ENCODE peak calls at places on chromosome 9, in nine cellular contexts. One of them, this sample, is unnamed.
A peak's percentile ranks its signal among the peaks of the same experiment; 100 is the strongest.

GRCh38 chr9:89790542-89791109 is 185.8 kb downstream of the GADD45G start:
- DNase-seq in CD8-positive, alpha-beta T cell: no peak
- DNase-seq in left lung: no peak
- DNase-seq in GM23248: no peak
- DNase-seq in astrocyte: no peak
- DNase-seq in cardiac muscle cell: no peak
- DNase-seq in PC-9: no peak
- DNase-seq in CD8-positive, alpha-beta memory T cell: no peak
- DNase-seq in stomach: no peak
- DNase-seq in this sample: no peak

GRCh38 chr9:6356904-6357303 is 28.7 kb downstream of the TPD52L3 start:
- DNase-seq in stomach: no peak
- DNase-seq in CD8-positive, alpha-beta memory T cell: no peak
- DNase-seq in PC-9: no peak
- DNase-seq in cardiac muscle cell: no peak
- DNase-seq in astrocyte: no peak
- DNase-seq in GM23248: peak; percentile 30
- DNase-seq in left lung: no peak
- DNase-seq in CD8-positive, alpha-beta T cell: no peak
- DNase-seq in this sample: no peak

GRCh38 chr9:91162311-91162710 is 199.4 kb downstream of the AUH start:
- DNase-seq in astrocyte: peak; percentile 26
- DNase-seq in cardiac muscle cell: no peak
- DNase-seq in GM23248: peak; percentile 43
- DNase-seq in CD8-positive, alpha-beta memory T cell: no peak
- DNase-seq in left lung: no peak
- DNase-seq in stomach: no peak
- DNase-seq in PC-9: no peak
- DNase-seq in CD8-positive, alpha-beta T cell: no peak
- DNase-seq in this sample: peak; percentile 53

GRCh38 chr9:91495450-91495849 is 71.8 kb upstream of the NFIL3 start:
- DNase-seq in stomach: no peak
- DNase-seq in CD8-positive, alpha-beta memory T cell: no peak
- DNase-seq in astrocyte: peak; percentile 99
- DNase-seq in CD8-positive, alpha-beta T cell: no peak
- DNase-seq in GM23248: peak; percentile 97
- DNase-seq in PC-9: peak; percentile 21
- DNase-seq in cardiac muscle cell: no peak
- DNase-seq in left lung: no peak
- DNase-seq in this sample: no peak

GRCh38 chr9:34961574-34962480 is 3.7 kb downstream of the PHF24 start:
- DNase-seq in GM23248: peak; percentile 75
- DNase-seq in CD8-positive, alpha-beta T cell: no peak
- DNase-seq in cardiac muscle cell: no peak
- DNase-seq in stomach: no peak
- DNase-seq in astrocyte: peak; percentile 54
- DNase-seq in CD8-positive, alpha-beta memory T cell: no peak
- DNase-seq in PC-9: no peak
- DNase-seq in left lung: no peak
- DNase-seq in this sample: no peak

GRCh38 chr9:88803551-88804288 is 187.5 kb upstream of the S1PR3 start:
- DNase-seq in GM23248: no peak
- DNase-seq in CD8-positive, alpha-beta T cell: no peak
- DNase-seq in stomach: no peak
- DNase-seq in CD8-positive, alpha-beta memory T cell: no peak
- DNase-seq in PC-9: peak; percentile 55
- DNase-seq in astrocyte: no peak
- DNase-seq in cardiac muscle cell: peak; percentile 23
- DNase-seq in left lung: no peak
- DNase-seq in this sample: no peak

GRCh38 chr9:21402387-21403247 is 6.3 kb upstream of the IFNA8 start:
- DNase-seq in PC-9: no peak
- DNase-seq in CD8-positive, alpha-beta memory T cell: no peak
- DNase-seq in cardiac muscle cell: peak; percentile 37
- DNase-seq in GM23248: peak; percentile 58
- DNase-seq in CD8-positive, alpha-beta T cell: no peak
- DNase-seq in astrocyte: no peak
- DNase-seq in stomach: no peak
- DNase-seq in left lung: no peak
- DNase-seq in this sample: no peak

GRCh38 chr9:100602302-100602930 is 24.5 kb downstream of the CAVIN4 start:
- DNase-seq in GM23248: peak; percentile 62
- DNase-seq in CD8-positive, alpha-beta memory T cell: no peak
- DNase-seq in stomach: no peak
- DNase-seq in PC-9: peak; percentile 51
- DNase-seq in astrocyte: peak; percentile 27
- DNase-seq in cardiac muscle cell: peak; percentile 78
- DNase-seq in left lung: no peak
- DNase-seq in CD8-positive, alpha-beta T cell: no peak
- DNase-seq in this sample: no peak

GRCh38 chr9:136671646-136672430 is 9.1 kb downstream of the EGFL7 start:
- DNase-seq in GM23248: peak; percentile 59
- DNase-seq in left lung: no peak
- DNase-seq in cardiac muscle cell: peak; percentile 66
- DNase-seq in CD8-positive, alpha-beta T cell: peak; percentile 46
- DNase-seq in CD8-positive, alpha-beta memory T cell: peak; percentile 30
- DNase-seq in astrocyte: no peak
- DNase-seq in stomach: no peak
- DNase-seq in PC-9: peak; percentile 46
- DNase-seq in this sample: no peak

GRCh38 chr9:101354143-101354764 is 30.6 kb downstream of the BAAT start:
- DNase-seq in left lung: no peak
- DNase-seq in stomach: no peak
- DNase-seq in GM23248: peak; percentile 8
- DNase-seq in PC-9: no peak
- DNase-seq in CD8-positive, alpha-beta memory T cell: no peak
- DNase-seq in CD8-positive, alpha-beta T cell: no peak
- DNase-seq in astrocyte: no peak
- DNase-seq in cardiac muscle cell: no peak
- DNase-seq in this sample: no peak

GRCh38 chr9:99054581-99054980 is 50.3 kb upstream of the TGFBR1 start:
- DNase-seq in CD8-positive, alpha-beta T cell: no peak
- DNase-seq in CD8-positive, alpha-beta memory T cell: no peak
- DNase-seq in stomach: no peak
- DNase-seq in astrocyte: peak; percentile 73
- DNase-seq in cardiac muscle cell: no peak
- DNase-seq in PC-9: peak; percentile 45
- DNase-seq in GM23248: peak; percentile 61
- DNase-seq in left lung: no peak
- DNase-seq in this sample: no peak

GRCh38 chr9:132774886-132775285 is 103.2 kb downstream of the AK8 start:
- DNase-seq in CD8-positive, alpha-beta T cell: no peak
- DNase-seq in PC-9: no peak
- DNase-seq in GM23248: no peak
- DNase-seq in CD8-positive, alpha-beta memory T cell: no peak
- DNase-seq in stomach: no peak
- DNase-seq in cardiac muscle cell: no peak
- DNase-seq in left lung: no peak
- DNase-seq in astrocyte: no peak
- DNase-seq in this sample: no peak

GRCh38 chr9:110399983-110400382 is 62.3 kb upstream of the TXNDC8 start:
- DNase-seq in CD8-positive, alpha-beta memory T cell: no peak
- DNase-seq in CD8-positive, alpha-beta T cell: no peak
- DNase-seq in astrocyte: peak; percentile 18
- DNase-seq in cardiac muscle cell: no peak
- DNase-seq in GM23248: no peak
- DNase-seq in left lung: no peak
- DNase-seq in PC-9: peak; percentile 53
- DNase-seq in stomach: no peak
- DNase-seq in this sample: no peak

GRCh38 chr9:123069010-123069481 is 35.6 kb downstream of the GPR21 start:
- DNase-seq in GM23248: peak; percentile 89
- DNase-seq in left lung: no peak
- DNase-seq in CD8-positive, alpha-beta memory T cell: no peak
- DNase-seq in PC-9: no peak
- DNase-seq in CD8-positive, alpha-beta T cell: no peak
- DNase-seq in astrocyte: peak; percentile 95
- DNase-seq in stomach: no peak
- DNase-seq in cardiac muscle cell: no peak
- DNase-seq in this sample: no peak

GRCh38 chr9:108682191-108682590 is 173.6 kb downstream of the ACTL7B start:
- DNase-seq in GM23248: no peak
- DNase-seq in CD8-positive, alpha-beta T cell: no peak
- DNase-seq in CD8-positive, alpha-beta memory T cell: no peak
- DNase-seq in stomach: no peak
- DNase-seq in PC-9: no peak
- DNase-seq in left lung: no peak
- DNase-seq in cardiac muscle cell: no peak
- DNase-seq in astrocyte: no peak
- DNase-seq in this sample: no peak

GRCh38 chr9:89868100-89868499 is 263.3 kb downstream of the GADD45G start:
- DNase-seq in cardiac muscle cell: no peak
- DNase-seq in left lung: no peak
- DNase-seq in GM23248: no peak
- DNase-seq in CD8-positive, alpha-beta memory T cell: no peak
- DNase-seq in stomach: no peak
- DNase-seq in CD8-positive, alpha-beta T cell: no peak
- DNase-seq in PC-9: no peak
- DNase-seq in astrocyte: no peak
- DNase-seq in this sample: no peak

GRCh38 chr9:714675-715074 is 126.8 kb upstream of the DMRT1 start:
- DNase-seq in cardiac muscle cell: no peak
- DNase-seq in left lung: no peak
- DNase-seq in PC-9: no peak
- DNase-seq in stomach: no peak
- DNase-seq in GM23248: peak; percentile 41
- DNase-seq in CD8-positive, alpha-beta T cell: no peak
- DNase-seq in CD8-positive, alpha-beta memory T cell: no peak
- DNase-seq in astrocyte: no peak
- DNase-seq in this sample: no peak

GRCh38 chr9:122402403-122403268 is 31.8 kb downstream of the PTGS1 start:
- DNase-seq in PC-9: peak; percentile 55
- DNase-seq in GM23248: peak; percentile 100
- DNase-seq in left lung: no peak
- DNase-seq in cardiac muscle cell: no peak
- DNase-seq in astrocyte: peak; percentile 96
- DNase-seq in CD8-positive, alpha-beta memory T cell: no peak
- DNase-seq in stomach: no peak
- DNase-seq in CD8-positive, alpha-beta T cell: no peak
- DNase-seq in this sample: no peak

GRCh38 chr9:135156525-135157510 is 69.3 kb downstream of the OLFM1 start:
- DNase-seq in PC-9: peak; percentile 34
- DNase-seq in stomach: peak; percentile 32
- DNase-seq in left lung: no peak
- DNase-seq in GM23248: peak; percentile 60
- DNase-seq in CD8-positive, alpha-beta T cell: no peak
- DNase-seq in astrocyte: peak; percentile 20
- DNase-seq in cardiac muscle cell: peak; percentile 93
- DNase-seq in CD8-positive, alpha-beta memory T cell: no peak
- DNase-seq in this sample: no peak

DNA sequence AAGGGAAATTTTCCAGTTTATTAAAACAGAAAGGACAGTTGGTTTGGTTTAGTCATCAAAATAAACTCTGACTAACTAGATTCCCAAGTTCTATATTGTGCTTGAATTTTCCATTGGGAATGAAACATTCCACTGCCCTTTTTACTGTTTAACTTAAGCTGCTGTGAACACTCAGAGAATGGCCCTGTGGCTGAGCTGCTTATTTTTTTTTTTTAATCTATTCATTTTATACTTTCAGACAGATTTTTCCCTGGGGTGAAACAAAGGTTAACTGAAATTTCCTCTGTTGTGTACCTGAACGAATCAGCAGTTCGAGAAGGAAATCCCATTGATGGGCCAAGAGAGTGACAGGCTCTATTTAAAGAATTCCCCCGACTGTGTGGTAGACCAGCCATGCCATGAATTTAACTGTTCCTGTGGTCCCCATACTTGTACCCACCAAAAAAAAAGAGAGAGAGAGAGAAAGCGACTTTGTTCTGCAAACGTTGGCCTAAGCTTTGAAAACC is 138.7 kb upstream of the GRHPR start:
- DNase-seq in stomach: no peak
- DNase-seq in GM23248: peak; percentile 52
- DNase-seq in PC-9: no peak
- DNase-seq in CD8-positive, alpha-beta memory T cell: no peak
- DNase-seq in cardiac muscle cell: no peak
- DNase-seq in CD8-positive, alpha-beta T cell: no peak
- DNase-seq in left lung: no peak
- DNase-seq in astrocyte: peak; percentile 80
- DNase-seq in this sample: no peak
- H3K27ac ChIP-seq in stomach: no peak overlapping the region
- H3K27ac ChIP-seq in GM23248: peak overlapping the region; percentile 33
- H3K27ac ChIP-seq in PC-9: no peak overlapping the region
- H3K27ac ChIP-seq in CD8-positive, alpha-beta memory T cell: no peak overlapping the region
- H3K27ac ChIP-seq in cardiac muscle cell: peak overlapping the region; percentile 30
- H3K27ac ChIP-seq in CD8-positive, alpha-beta T cell: no peak overlapping the region
- H3K27ac ChIP-seq in left lung: no peak overlapping the region
- H3K27ac ChIP-seq in astrocyte: peak overlapping the region; percentile 80
- H3K27ac ChIP-seq in this sample: no peak overlapping the region

DNA sequence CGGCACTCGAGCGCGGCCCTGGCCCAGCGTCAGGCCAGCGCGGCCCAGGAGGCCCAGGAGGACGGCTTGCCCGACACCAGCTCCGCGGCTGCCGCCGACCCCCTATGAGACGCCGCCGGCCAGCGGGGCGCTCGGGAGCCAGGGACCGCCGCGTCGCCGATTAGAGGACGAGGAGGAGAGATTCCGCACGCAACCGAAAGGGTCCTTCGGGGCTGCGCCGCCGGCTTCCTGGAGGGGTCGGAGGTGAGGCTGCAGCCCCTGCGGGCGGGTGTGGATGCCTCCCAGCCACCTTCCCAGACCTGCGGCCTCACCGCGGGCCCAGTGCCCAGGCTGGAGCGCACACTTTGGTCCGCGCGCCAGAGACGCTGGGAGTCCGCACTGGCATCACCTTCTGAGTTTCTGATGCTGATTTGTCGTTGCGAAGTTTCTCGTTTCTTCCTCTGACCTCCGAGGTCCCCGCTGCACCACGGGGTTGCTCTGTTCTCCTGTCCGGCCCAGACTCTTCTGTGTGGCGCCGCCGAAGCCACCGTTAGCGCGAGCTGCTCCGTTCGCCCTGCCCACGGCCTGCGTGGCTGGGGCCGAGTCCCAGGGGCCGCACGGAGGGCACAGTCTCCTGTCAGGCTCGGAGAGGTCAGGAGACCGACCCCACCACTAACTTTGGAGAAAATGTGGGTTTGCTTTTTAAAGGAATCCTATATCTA is 42.6 kb upstream of the CACNA1B start:
- DNase-seq in astrocyte: no peak
- DNase-seq in GM23248: no peak
- DNase-seq in left lung: no peak
- DNase-seq in CD8-positive, alpha-beta T cell: no peak
- DNase-seq in CD8-positive, alpha-beta memory T cell: no peak
- DNase-seq in stomach: no peak
- DNase-seq in cardiac muscle cell: no peak
- DNase-seq in PC-9: no peak
- DNase-seq in this sample: no peak
- H3K36me3 ChIP-seq in astrocyte: peaks cover 9% of the 10 kb centered on the region
- H3K36me3 ChIP-seq in GM23248: peaks cover 3% of the 10 kb centered on the region
- H3K36me3 ChIP-seq in left lung: peaks cover 86% of the 10 kb centered on the region
- H3K36me3 ChIP-seq in CD8-positive, alpha-beta T cell: peaks cover 35% of the 10 kb centered on the region
- H3K36me3 ChIP-seq in CD8-positive, alpha-beta memory T cell: no peaks in the 10 kb centered on the region
- H3K36me3 ChIP-seq in stomach: peaks cover 81% of the 10 kb centered on the region
- H3K36me3 ChIP-seq in cardiac muscle cell: peaks cover 14% of the 10 kb centered on the region
- H3K36me3 ChIP-seq in PC-9: no peaks in the 10 kb centered on the region
- H3K36me3 ChIP-seq in this sample: peaks cover 68% of the 10 kb centered on the region

GRCh38 chr9:76887951-76888350 is 18.0 kb downstream of the PRUNE2 start:
- DNase-seq in left lung: no peak
- DNase-seq in CD8-positive, alpha-beta memory T cell: no peak
- DNase-seq in stomach: no peak
- DNase-seq in GM23248: no peak
- DNase-seq in PC-9: no peak
- DNase-seq in cardiac muscle cell: no peak
- DNase-seq in CD8-positive, alpha-beta T cell: no peak
- DNase-seq in astrocyte: no peak
- DNase-seq in this sample: no peak
- H3K27ac ChIP-seq in left lung: no peak overlapping the region
- H3K27ac ChIP-seq in CD8-positive, alpha-beta memory T cell: no peak overlapping the region
- H3K27ac ChIP-seq in stomach: peak overlapping the region; percentile 75
- H3K27ac ChIP-seq in GM23248: no peak overlapping the region
- H3K27ac ChIP-seq in PC-9: no peak overlapping the region
- H3K27ac ChIP-seq in cardiac muscle cell: no peak overlapping the region
- H3K27ac ChIP-seq in CD8-positive, alpha-beta T cell: no peak overlapping the region
- H3K27ac ChIP-seq in astrocyte: no peak overlapping the region
- H3K27ac ChIP-seq in this sample: peak overlapping the region; percentile 70

GRCh38 chr9:27542519-27542918 is 12.9 kb upstream of the MOB3B start:
- DNase-seq in astrocyte: peak; percentile 7
- DNase-seq in cardiac muscle cell: no peak
- DNase-seq in GM23248: no peak
- DNase-seq in left lung: no peak
- DNase-seq in stomach: no peak
- DNase-seq in PC-9: no peak
- DNase-seq in CD8-positive, alpha-beta T cell: no peak
- DNase-seq in CD8-positive, alpha-beta memory T cell: no peak
- DNase-seq in this sample: no peak
- H3K36me3 ChIP-seq in astrocyte: no peaks in the 10 kb centered on the region
- H3K36me3 ChIP-seq in cardiac muscle cell: peaks cover 8% of the 10 kb centered on the region
- H3K36me3 ChIP-seq in GM23248: no peaks in the 10 kb centered on the region
- H3K36me3 ChIP-seq in left lung: peaks cover 32% of the 10 kb centered on the region
- H3K36me3 ChIP-seq in stomach: peaks cover 20% of the 10 kb centered on the region
- H3K36me3 ChIP-seq in PC-9: no peaks in the 10 kb centered on the region
- H3K36me3 ChIP-seq in CD8-positive, alpha-beta T cell: no peaks in the 10 kb centered on the region
- H3K36me3 ChIP-seq in CD8-positive, alpha-beta memory T cell: no peaks in the 10 kb centered on the region
- H3K36me3 ChIP-seq in this sample: peaks cover 5% of the 10 kb centered on the region